ENCODE peak calls at places on chromosomes 2 and 18, in five cellular contexts. Z, W, N, E and O are unnamed samples.

GRCh38 chr18:54284967-54285785 is 15.9 kb downstream of the POLI start:
- DNase-seq in Z (no peak), W (peak; percentile 78), N (peak; percentile 7), E (no peak), O (no peak)

GRCh38 chr2:128978155-128978707 is 659.6 kb upstream of the HS6ST1 start:
- DNase-seq in Z (no peak), W (no peak), N (peak; percentile 26), E (no peak), O (no peak)

GRCh38 chr2:139296672-139297209 is 516.6 kb upstream of the NXPH2 start:
- DNase-seq in Z (no peak), W (no peak), N (no peak), E (no peak), O (no peak)

GRCh38 chr2:60303685-60304084 is 249.8 kb downstream of the BCL11A start:
- DNase-seq in Z (no peak), W (no peak), N (no peak), E (no peak), O (no peak)

GRCh38 chr2:127615511-127616166 is 30.3 kb upstream of the GPR17 start:
- DNase-seq in Z (no peak), W (no peak), N (no peak), E (no peak), O (no peak)

GRCh38 chr2:15059870-15060617 is 427.5 kb downstream of the LRATD1 start:
- DNase-seq in Z (no peak), W (no peak), N (no peak), E (no peak), O (no peak)

GRCh38 chr18:78021196-78021595 is 771.5 kb downstream of the GALR1 start:
- DNase-seq in Z (no peak), W (no peak), N (no peak), E (no peak), O (no peak)

GRCh38 chr2:118221952-118222594 is 133.8 kb downstream of the INSIG2 start:
- DNase-seq in Z (peak; percentile 46), W (no peak), N (peak; percentile 71), E (peak; percentile 55), O (peak; percentile 20)

GRCh38 chr2:54613794-54614257 is 109.6 kb upstream of the EML6 start:
- DNase-seq in Z (no peak), W (no peak), N (peak; percentile 33), E (peak; percentile 38), O (no peak)

GRCh38 chr18:8654482-8655451 is 45.5 kb downstream of the RAB12 start:
- DNase-seq in Z (no peak), W (no peak), N (peak; percentile 44), E (no peak), O (no peak)

GRCh38 chr18:34867520-34867919 is 157.4 kb downstream of the DTNA start:
- DNase-seq in Z (no peak), W (no peak), N (peak; percentile 49), E (no peak), O (no peak)

GRCh38 chr18:59517446-59518171 is 158.5 kb upstream of the LMAN1 start:
- DNase-seq in Z (no peak), W (no peak), N (peak; percentile 15), E (no peak), O (no peak)

GRCh38 chr2:157837851-157838441 is 38.2 kb downstream of the ACVR1 start:
- DNase-seq in Z (no peak), W (no peak), N (peak; percentile 41), E (peak; percentile 31), O (no peak)

GRCh38 chr2:239715202-239715601 is 309.9 kb downstream of the NDUFA10 start:
- DNase-seq in Z (no peak), W (no peak), N (no peak), E (no peak), O (no peak)

GRCh38 chr2:217868911-217869334 is 133.9 kb downstream of the TNS1 start:
- DNase-seq in Z (no peak), W (no peak), N (no peak), E (no peak), O (no peak)

GRCh38 chr2:21229302-21229701 is 105.5 kb downstream of the TDRD15 start:
- DNase-seq in Z (no peak), W (no peak), N (no peak), E (no peak), O (no peak)

GRCh38 chr18:33923980-33924379 is 300.7 kb downstream of the NOL4 start:
- DNase-seq in Z (no peak), W (no peak), N (no peak), E (no peak), O (no peak)

GRCh38 chr18:54671291-54671881 is 80.3 kb downstream of the DYNAP start:
- DNase-seq in Z (no peak), W (no peak), N (peak; percentile 51), E (no peak), O (no peak)

GRCh38 chr18:49521251-49521650 is 34.2 kb upstream of the C18orf32 start:
- DNase-seq in Z (no peak), W (no peak), N (peak; percentile 40), E (no peak), O (no peak)

GRCh38 chr2:184534986-184535385 is 63.3 kb upstream of the ZNF804A start:
- DNase-seq in Z (no peak), W (no peak), N (no peak), E (no peak), O (no peak)

GRCh38 chr2:10631405-10631804 is 58.4 kb downstream of the NOL10 start:
- DNase-seq in Z (no peak), W (no peak), N (no peak), E (no peak), O (no peak)

GRCh38 chr18:13252696-13253410 is 34.3 kb downstream of the LDLRAD4 start:
- DNase-seq in Z (no peak), W (no peak), N (no peak), E (no peak), O (no peak)

GRCh38 chr18:51028201-51028805 is 1.7 kb upstream of the SMAD4 start:
- DNase-seq in Z (peak; percentile 43), W (no peak), N (peak; percentile 38), E (no peak), O (no peak)

GRCh38 chr2:209331291-209331844 is 92.5 kb upstream of the MAP2 start:
- DNase-seq in Z (no peak), W (no peak), N (peak; percentile 58), E (no peak), O (no peak)

GRCh38 chr18:3688682-3689081 is 238.7 kb downstream of the TGIF1 start:
- DNase-seq in Z (no peak), W (no peak), N (peak; percentile 50), E (no peak), O (no peak)

GRCh38 chr2:162416446-162416845 is 72.5 kb downstream of the GCA start:
- DNase-seq in Z (no peak), W (no peak), N (no peak), E (no peak), O (no peak)

GRCh38 chr2:54092940-54093339 is 22.5 kb upstream of the ACYP2 start:
- DNase-seq in Z (no peak), W (no peak), N (no peak), E (no peak), O (no peak)

GRCh38 chr2:26196683-26197418 is 24.0 kb downstream of the GAREM2 start:
- DNase-seq in Z (no peak), W (no peak), N (no peak), E (no peak), O (no peak)
- H3K4me3 ChIP-seq in Z (no peak overlapping the region), W (no peak overlapping the region), N (no peak overlapping the region), E (no peak overlapping the region), O (no peak overlapping the region)

GRCh38 chr2:61485281-61485680 is 14.4 kb upstream of the USP34 start:
- DNase-seq in Z (no peak), W (no peak), N (no peak), E (no peak), O (no peak)
- H3K36me3 ChIP-seq in Z (peaks cover 9% of the 10 kb centered on the region), W (peaks cover 13% of the 10 kb centered on the region), N (peaks cover 88% of the 10 kb centered on the region), E (peaks cover 69% of the 10 kb centered on the region), O (peaks cover 44% of the 10 kb centered on the region)

GRCh38 chr2:74392449-74392743 is 12.3 kb upstream of the DCTN1 start:
- DNase-seq in Z (no peak), W (no peak), N (no peak), E (no peak), O (no peak)
- H3K4me3 ChIP-seq in Z (no peak overlapping the region), W (no peak overlapping the region), N (no peak overlapping the region), E (no peak overlapping the region), O (no peak overlapping the region)

GRCh38 chr2:144396318-144396717 is 123.6 kb downstream of the ZEB2 start:
- DNase-seq in Z (no peak), W (no peak), N (no peak), E (no peak), O (no peak)

GRCh38 chr2:144389930-144390311 is 130.0 kb downstream of the ZEB2 start:
- DNase-seq in Z (no peak), W (no peak), N (no peak), E (no peak), O (no peak)

GRCh38 chr2:144389151-144389929 is 130.6 kb downstream of the ZEB2 start:
- DNase-seq in Z (peak; percentile 37), W (peak; percentile 59), N (no peak), E (peak; percentile 18), O (no peak)

GRCh38 chr2:144390424-144391020 is 129.4 kb downstream of the ZEB2 start:
- DNase-seq in Z (no peak), W (no peak), N (no peak), E (no peak), O (no peak)
- H3K36me3 ChIP-seq in Z (no peaks in the 10 kb centered on the region), W (peaks cover 4% of the 10 kb centered on the region), N (peaks cover 70% of the 10 kb centered on the region), E (no peaks in the 10 kb centered on the region), O (no peaks in the 10 kb centered on the region)

GRCh38 chr2:71066856-71067255 is 1.6 kb upstream of the NAGK start:
- DNase-seq in Z (no peak), W (no peak), N (no peak), E (no peak), O (no peak)
- H3K4me3 ChIP-seq in Z (no peak overlapping the region), W (no peak overlapping the region), N (no peak overlapping the region), E (no peak overlapping the region), O (no peak overlapping the region)

GRCh38 chr2:135925571-135925970 is 49.3 kb upstream of the MCM6 start:
- DNase-seq in Z (no peak), W (no peak), N (no peak), E (no peak), O (no peak)
- H3K36me3 ChIP-seq in Z (no peaks in the 10 kb centered on the region), W (peaks cover 2% of the 10 kb centered on the region), N (no peaks in the 10 kb centered on the region), E (peaks cover 11% of the 10 kb centered on the region), O (no peaks in the 10 kb centered on the region)